ENCODE peak calls at places on chromosome 10, in seven cellular contexts. E is AG04450; X is endothelial cell; K is glutamatergic neuron; T is NB4; R is cardiac muscle cell; S is CD4-positive, alpha-beta T cell. M is an unnamed sample.
A peak's percentile ranks its signal among the peaks of the same experiment; 100 is the strongest.

GRCh38 chr10:63515002-63515763 is 6.0 kb upstream of the REEP3 start:
- DNase-seq in E (no peak), X (no peak), K (no peak), T (peak; percentile 66), R (peak; percentile 76), S (no peak), M (no peak)

GRCh38 chr10:12766222-12766621 is 235.3 kb downstream of the CCDC3 start:
- DNase-seq in E (no peak), X (no peak), K (no peak), T (no peak), R (no peak), S (no peak), M (no peak)

GRCh38 chr10:91591792-91592165 is 41.1 kb downstream of the PPP1R3C start:
- DNase-seq in E (no peak), X (no peak), K (no peak), T (no peak), R (no peak), S (no peak), M (no peak)

GRCh38 chr10:74306227-74306982 is 155.4 kb downstream of the ADK start:
- DNase-seq in E (no peak), X (no peak), K (no peak), T (no peak), R (no peak), S (no peak), M (no peak)

GRCh38 chr10:70331486-70332268 is 47.9 kb upstream of the NPFFR1 start:
- DNase-seq in E (peak; percentile 80), X (no peak), K (no peak), T (peak; percentile 99), R (peak; percentile 96), S (no peak), M (peak; percentile 81)

GRCh38 chr10:117574546-117575146 is 32.1 kb downstream of the EMX2 start:
- DNase-seq in E (no peak), X (no peak), K (no peak), T (no peak), R (no peak), S (no peak), M (no peak)

GRCh38 chr10:93716771-93717170 is 14.4 kb upstream of the FRA10AC1 start:
- DNase-seq in E (no peak), X (no peak), K (no peak), T (no peak), R (no peak), S (no peak), M (no peak)

GRCh38 chr10:127649642-127650041 is 87.3 kb upstream of the FOXI2 start:
- DNase-seq in E (no peak), X (peak; percentile 34), K (peak; percentile 21), T (peak; percentile 37), R (no peak), S (no peak), M (peak; percentile 9)

GRCh38 chr10:31508882-31509281 is 189.9 kb downstream of the ZEB1 start:
- DNase-seq in E (no peak), X (no peak), K (no peak), T (no peak), R (no peak), S (no peak), M (no peak)

GRCh38 chr10:102776779-102777417 is 33.1 kb downstream of the WBP1L start:
- DNase-seq in E (peak; percentile 91), X (peak; percentile 29), K (peak; percentile 41), T (no peak), R (peak; percentile 98), S (peak; percentile 21), M (no peak)

GRCh38 chr10:28892818-28893547 is 215.7 kb downstream of the BAMBI start:
- DNase-seq in E (peak; percentile 21), X (no peak), K (no peak), T (no peak), R (peak; percentile 65), S (no peak), M (no peak)

GRCh38 chr10:119516381-119517234 is 25.9 kb downstream of the RGS10 start:
- DNase-seq in E (no peak), X (no peak), K (no peak), T (peak; percentile 95), R (peak; percentile 25), S (peak; percentile 76), M (no peak)

GRCh38 chr10:79347894-79348639 is 798 bp downstream of the PPIF start:
- DNase-seq in E (peak; percentile 27), X (no peak), K (no peak), T (peak; percentile 92), R (peak; percentile 85), S (peak; percentile 68), M (peak; percentile 78)

GRCh38 chr10:86295351-86295750 is 71.2 kb downstream of the GRID1 start:
- DNase-seq in E (no peak), X (no peak), K (peak; percentile 6), T (no peak), R (no peak), S (no peak), M (no peak)

GRCh38 chr10:114271014-114271778 is 32.1 kb downstream of the VWA2 start:
- DNase-seq in E (no peak), X (no peak), K (no peak), T (no peak), R (no peak), S (no peak), M (peak; percentile 16)

GRCh38 chr10:112795067-112795466 is 155.0 kb upstream of the TCF7L2 start:
- DNase-seq in E (no peak), X (no peak), K (no peak), T (no peak), R (no peak), S (no peak), M (no peak)

GRCh38 chr10:49394933-49395740 is 752 bp downstream of the DRGX start:
- DNase-seq in E (no peak), X (peak; percentile 22), K (peak; percentile 74), T (no peak), R (no peak), S (no peak), M (peak; percentile 22)

GRCh38 chr10:69201045-69201444 is 19.1 kb upstream of the HKDC1 start:
- DNase-seq in E (no peak), X (no peak), K (no peak), T (no peak), R (peak; percentile 2), S (no peak), M (no peak)

DNA sequence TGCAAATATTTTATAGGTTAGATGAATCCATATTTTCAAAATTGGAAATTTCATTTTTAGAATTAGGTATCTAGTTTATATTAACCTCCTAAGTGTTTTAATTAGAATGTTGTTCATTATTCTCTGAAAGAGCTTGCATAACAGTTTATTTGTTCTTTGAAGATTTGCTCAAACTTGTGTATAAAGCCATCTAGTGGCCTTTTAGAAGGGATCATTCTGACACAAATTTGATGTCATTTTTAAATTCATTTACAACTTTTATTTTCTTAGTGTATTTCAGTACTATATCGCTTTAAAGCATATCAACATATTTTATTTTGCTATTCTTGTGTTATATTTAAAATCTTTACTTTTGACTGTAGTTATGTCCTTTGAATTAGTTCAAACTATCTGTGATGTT is 527.0 kb upstream of the NRG3 start:
- DNase-seq in E (no peak), X (no peak), K (no peak), T (no peak), R (no peak), S (no peak), M (no peak)
- TF ChIP-seq CTCF in E (no peak), X (no peak), K (no peak), T (no peak), R (no peak), S (no peak), M (no peak)

DNA sequence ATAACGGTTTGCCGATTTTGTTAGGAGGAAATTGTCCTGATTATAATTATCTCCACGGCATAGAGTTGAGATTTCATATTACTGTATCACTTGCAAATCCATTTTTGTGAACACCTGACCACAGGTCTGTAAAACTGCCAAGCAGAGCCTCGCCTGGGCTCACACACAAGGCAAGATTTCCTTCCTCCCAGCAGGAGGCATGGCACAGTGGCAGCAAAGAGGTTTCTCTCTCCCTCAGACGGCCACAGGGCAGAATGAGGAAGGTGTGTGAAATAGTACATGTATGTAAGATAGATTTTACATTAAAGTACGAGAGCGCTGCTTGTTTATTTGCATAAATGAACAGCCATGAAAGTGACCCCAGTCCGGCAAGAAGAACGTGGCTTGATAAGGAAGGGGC is 130.1 kb downstream of the CELF2 start:
- DNase-seq in E (no peak), X (no peak), K (no peak), T (peak; percentile 76), R (no peak), S (peak; percentile 22), M (no peak)
- TF ChIP-seq CTCF in E (no peak), X (no peak), K (no peak), T (no peak), R (no peak), S (no peak), M (no peak)

GRCh38 chr10:77664018-77664417 is 26.4 kb upstream of the KCNMA1 start:
- DNase-seq in E (no peak), X (no peak), K (no peak), T (no peak), R (no peak), S (no peak), M (no peak)

GRCh38 chr10:77666821-77667220 is 29.2 kb upstream of the KCNMA1 start:
- DNase-seq in E (no peak), X (no peak), K (no peak), T (no peak), R (no peak), S (no peak), M (no peak)

GRCh38 chr10:77661674-77662073 is 24.1 kb upstream of the KCNMA1 start:
- DNase-seq in E (no peak), X (no peak), K (no peak), T (no peak), R (no peak), S (no peak), M (peak; percentile 35)

DNA sequence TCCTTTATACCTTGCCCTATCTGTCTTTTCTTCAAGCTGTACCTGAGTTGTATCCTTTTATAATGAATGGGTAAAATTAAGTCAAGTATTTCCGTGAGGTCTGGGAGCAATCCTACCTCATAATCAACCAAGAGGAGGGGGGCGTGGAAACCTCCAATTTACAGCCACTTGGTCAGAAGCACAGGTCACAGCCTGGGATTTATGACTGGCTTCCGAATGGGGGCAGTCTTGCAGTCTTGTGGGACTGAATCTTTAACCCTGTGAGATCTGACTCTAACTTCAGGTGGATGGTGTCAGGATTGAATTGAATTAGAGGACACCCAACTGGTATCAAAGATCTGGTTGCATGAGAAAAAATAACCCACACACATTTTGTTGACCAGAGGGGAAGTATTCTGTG is 23.5 kb upstream of the KCNMA1 start:
- DNase-seq in E (no peak), X (no peak), K (no peak), T (no peak), R (no peak), S (no peak), M (no peak)
- TF ChIP-seq CTCF in E (no peak), X (no peak), K (no peak), T (no peak), R (no peak), S (no peak), M (no peak)

GRCh38 chr10:110446277-110446676 is 51.4 kb upstream of the DUSP5 start:
- DNase-seq in E (no peak), X (no peak), K (no peak), T (no peak), R (no peak), S (no peak), M (no peak)

GRCh38 chr10:110445871-110446270 is 51.8 kb upstream of the DUSP5 start:
- DNase-seq in E (no peak), X (no peak), K (no peak), T (no peak), R (no peak), S (no peak), M (no peak)

GRCh38 chr10:110448682-110449418 is 48.9 kb upstream of the DUSP5 start:
- DNase-seq in E (no peak), X (no peak), K (no peak), T (peak; percentile 62), R (no peak), S (no peak), M (no peak)

GRCh38 chr10:110447886-110448285 is 49.8 kb upstream of the DUSP5 start:
- DNase-seq in E (no peak), X (no peak), K (no peak), T (no peak), R (peak; percentile 23), S (no peak), M (no peak)

GRCh38 chr10:110446954-110447608 is 50.6 kb upstream of the DUSP5 start:
- DNase-seq in E (peak; percentile 73), X (no peak), K (no peak), T (peak; percentile 91), R (peak; percentile 94), S (no peak), M (no peak)
- TF ChIP-seq CTCF in E (peak; percentile 38), X (no peak), K (no peak), T (peak; percentile 9), R (peak; percentile 37), S (no peak), M (no peak)

M was measured in Calu3.